ENCODE peak calls at places on chromosomes 6 and 20, in eight cellular contexts. One of them, this sample, is unnamed.

GRCh38 chr20:47263502-47264084 is 92.9 kb downstream of the ZMYND8 start:
- DNase-seq in lung: no peak
- DNase-seq in fibroblast of the aortic adventitia: peak
- DNase-seq in endodermal cell: no peak
- DNase-seq in tibial artery: no peak
- DNase-seq in uterus: no peak
- DNase-seq in Panc1: no peak
- DNase-seq in HL-60: no peak
- DNase-seq in this sample: no peak

GRCh38 chr20:58340853-58341252 is 31.3 kb downstream of the RAB22A start:
- DNase-seq in HL-60: no peak
- DNase-seq in endodermal cell: no peak
- DNase-seq in tibial artery: no peak
- DNase-seq in uterus: no peak
- DNase-seq in lung: no peak
- DNase-seq in Panc1: no peak
- DNase-seq in fibroblast of the aortic adventitia: no peak
- DNase-seq in this sample: no peak

GRCh38 chr20:53578492-53579222 is 15.0 kb downstream of the ZNF217 start:
- DNase-seq in HL-60: peak
- DNase-seq in Panc1: no peak
- DNase-seq in lung: peak
- DNase-seq in uterus: peak
- DNase-seq in tibial artery: no peak
- DNase-seq in endodermal cell: peak
- DNase-seq in fibroblast of the aortic adventitia: peak
- DNase-seq in this sample: peak

GRCh38 chr20:1423625-1424106 is 30.8 kb upstream of the FKBP1A start:
- DNase-seq in Panc1: no peak
- DNase-seq in lung: peak
- DNase-seq in HL-60: peak
- DNase-seq in fibroblast of the aortic adventitia: peak
- DNase-seq in tibial artery: no peak
- DNase-seq in endodermal cell: peak
- DNase-seq in uterus: no peak
- DNase-seq in this sample: peak

GRCh38 chr6:137872071-137872470 is 5.0 kb downstream of the TNFAIP3 start:
- DNase-seq in HL-60: no peak
- DNase-seq in tibial artery: no peak
- DNase-seq in uterus: no peak
- DNase-seq in endodermal cell: no peak
- DNase-seq in fibroblast of the aortic adventitia: no peak
- DNase-seq in Panc1: no peak
- DNase-seq in lung: no peak
- DNase-seq in this sample: no peak

GRCh38 chr6:138640028-138640427 is 133.5 kb upstream of the CCDC28A start:
- DNase-seq in tibial artery: no peak
- DNase-seq in Panc1: no peak
- DNase-seq in HL-60: no peak
- DNase-seq in fibroblast of the aortic adventitia: no peak
- DNase-seq in lung: no peak
- DNase-seq in endodermal cell: no peak
- DNase-seq in uterus: no peak
- DNase-seq in this sample: no peak

GRCh38 chr20:63246490-63247284 is 7.6 kb downstream of the NKAIN4 start:
- DNase-seq in fibroblast of the aortic adventitia: no peak
- DNase-seq in HL-60: no peak
- DNase-seq in lung: no peak
- DNase-seq in endodermal cell: peak
- DNase-seq in uterus: no peak
- DNase-seq in tibial artery: no peak
- DNase-seq in Panc1: no peak
- DNase-seq in this sample: peak

GRCh38 chr6:86477510-86478166 is 459.7 kb upstream of the HTR1E start:
- DNase-seq in endodermal cell: peak
- DNase-seq in Panc1: no peak
- DNase-seq in lung: no peak
- DNase-seq in HL-60: no peak
- DNase-seq in uterus: no peak
- DNase-seq in fibroblast of the aortic adventitia: no peak
- DNase-seq in tibial artery: no peak
- DNase-seq in this sample: peak

GRCh38 chr6:127420558-127420957 is 38.6 kb downstream of the KIAA0408 start:
- DNase-seq in HL-60: peak
- DNase-seq in uterus: peak
- DNase-seq in fibroblast of the aortic adventitia: peak
- DNase-seq in lung: peak
- DNase-seq in tibial artery: peak
- DNase-seq in endodermal cell: peak
- DNase-seq in Panc1: peak
- DNase-seq in this sample: peak

GRCh38 chr6:62746968-62747367 is 460.9 kb upstream of the KHDRBS2 start:
- DNase-seq in uterus: no peak
- DNase-seq in Panc1: no peak
- DNase-seq in tibial artery: no peak
- DNase-seq in endodermal cell: peak
- DNase-seq in fibroblast of the aortic adventitia: no peak
- DNase-seq in lung: no peak
- DNase-seq in HL-60: no peak
- DNase-seq in this sample: no peak

GRCh38 chr6:113089056-113089455 is 741.9 kb downstream of the RFPL4B start:
- DNase-seq in Panc1: no peak
- DNase-seq in HL-60: no peak
- DNase-seq in lung: no peak
- DNase-seq in tibial artery: no peak
- DNase-seq in fibroblast of the aortic adventitia: no peak
- DNase-seq in uterus: no peak
- DNase-seq in endodermal cell: peak
- DNase-seq in this sample: no peak

GRCh38 chr6:26103770-26104456 is 16.7 kb downstream of the HFE start:
- DNase-seq in uterus: peak
- DNase-seq in fibroblast of the aortic adventitia: peak
- DNase-seq in Panc1: peak
- DNase-seq in tibial artery: peak
- DNase-seq in lung: peak
- DNase-seq in HL-60: peak
- DNase-seq in endodermal cell: peak
- DNase-seq in this sample: peak

GRCh38 chr6:26103141-26103769 is 16.0 kb downstream of the HFE start:
- DNase-seq in fibroblast of the aortic adventitia: peak
- DNase-seq in Panc1: no peak
- DNase-seq in HL-60: no peak
- DNase-seq in uterus: no peak
- DNase-seq in endodermal cell: no peak
- DNase-seq in lung: no peak
- DNase-seq in tibial artery: no peak
- DNase-seq in this sample: no peak

GRCh38 chr6:26105842-26106241 is 18.6 kb downstream of the HFE start:
- DNase-seq in uterus: no peak
- DNase-seq in fibroblast of the aortic adventitia: peak
- DNase-seq in HL-60: no peak
- DNase-seq in lung: no peak
- DNase-seq in tibial artery: no peak
- DNase-seq in Panc1: no peak
- DNase-seq in endodermal cell: no peak
- DNase-seq in this sample: no peak

GRCh38 chr6:26105109-26105730 is 18.0 kb downstream of the HFE start:
- DNase-seq in lung: no peak
- DNase-seq in Panc1: no peak
- DNase-seq in HL-60: no peak
- DNase-seq in endodermal cell: no peak
- DNase-seq in uterus: no peak
- DNase-seq in tibial artery: no peak
- DNase-seq in fibroblast of the aortic adventitia: no peak
- DNase-seq in this sample: no peak

GRCh38 chr6:26104457-26105108 is 17.4 kb downstream of the HFE start:
- DNase-seq in tibial artery: no peak
- DNase-seq in HL-60: no peak
- DNase-seq in Panc1: no peak
- DNase-seq in lung: no peak
- DNase-seq in uterus: no peak
- DNase-seq in fibroblast of the aortic adventitia: no peak
- DNase-seq in endodermal cell: peak
- DNase-seq in this sample: no peak
- H3K4me3 ChIP-seq in tibial artery: peak
- H3K4me3 ChIP-seq in HL-60: peak
- H3K4me3 ChIP-seq in Panc1: peak
- H3K4me3 ChIP-seq in lung: no peak
- H3K4me3 ChIP-seq in uterus: peak
- H3K4me3 ChIP-seq in fibroblast of the aortic adventitia: peak
- H3K4me3 ChIP-seq in endodermal cell: peak
- H3K4me3 ChIP-seq in this sample: peak

GRCh38 chr20:16575390-16576140 is 2.3 kb upstream of the KIF16B start:
- DNase-seq in tibial artery: no peak
- DNase-seq in lung: no peak
- DNase-seq in Panc1: no peak
- DNase-seq in HL-60: no peak
- DNase-seq in uterus: no peak
- DNase-seq in endodermal cell: peak
- DNase-seq in fibroblast of the aortic adventitia: no peak
- DNase-seq in this sample: no peak
- H3K4me3 ChIP-seq in tibial artery: peak
- H3K4me3 ChIP-seq in lung: peak
- H3K4me3 ChIP-seq in Panc1: peak
- H3K4me3 ChIP-seq in HL-60: no peak
- H3K4me3 ChIP-seq in uterus: peak
- H3K4me3 ChIP-seq in endodermal cell: peak
- H3K4me3 ChIP-seq in fibroblast of the aortic adventitia: peak
- H3K4me3 ChIP-seq in this sample: peak

GRCh38 chr6:5006182-5006581 is 2.3 kb upstream of the RPP40 start:
- DNase-seq in fibroblast of the aortic adventitia: no peak
- DNase-seq in lung: peak
- DNase-seq in endodermal cell: no peak
- DNase-seq in uterus: no peak
- DNase-seq in Panc1: no peak
- DNase-seq in tibial artery: no peak
- DNase-seq in HL-60: no peak
- DNase-seq in this sample: no peak
- H3K4me3 ChIP-seq in fibroblast of the aortic adventitia: no peak
- H3K4me3 ChIP-seq in lung: no peak
- H3K4me3 ChIP-seq in endodermal cell: no peak
- H3K4me3 ChIP-seq in uterus: no peak
- H3K4me3 ChIP-seq in Panc1: no peak
- H3K4me3 ChIP-seq in tibial artery: no peak
- H3K4me3 ChIP-seq in HL-60: no peak
- H3K4me3 ChIP-seq in this sample: no peak

DNA sequence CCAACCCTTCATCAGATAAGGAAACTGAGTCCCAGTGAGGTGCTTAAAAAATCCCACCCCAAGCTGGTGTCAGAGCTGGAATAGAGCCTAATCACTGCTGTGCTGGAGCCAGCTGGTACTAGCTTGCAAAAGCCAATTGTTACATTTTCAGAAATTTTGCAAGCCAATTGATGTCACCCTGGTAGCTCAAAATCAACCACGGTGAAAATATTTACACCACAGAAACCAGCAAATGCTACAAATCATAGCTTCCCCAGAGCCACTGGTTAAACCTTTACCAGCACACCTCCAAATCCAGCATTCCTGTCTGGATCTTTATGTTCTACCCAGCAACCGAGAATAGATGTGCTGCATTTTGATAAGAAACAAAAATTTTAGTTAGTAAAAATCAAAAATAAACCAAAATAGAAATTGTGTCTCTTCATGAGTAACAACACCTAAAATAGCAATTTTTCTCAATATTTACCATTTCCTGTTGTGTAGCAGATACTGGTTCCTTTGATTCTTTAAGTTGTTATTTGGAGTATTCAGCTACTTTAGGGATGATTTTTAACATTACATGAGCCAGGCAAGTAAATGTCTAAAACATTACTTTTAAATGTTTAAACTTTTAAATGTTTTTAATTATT is 7.2 kb upstream of the LCA5 start:
- DNase-seq in lung: no peak
- DNase-seq in uterus: no peak
- DNase-seq in HL-60: no peak
- DNase-seq in tibial artery: no peak
- DNase-seq in Panc1: no peak
- DNase-seq in fibroblast of the aortic adventitia: peak
- DNase-seq in endodermal cell: no peak
- DNase-seq in this sample: no peak
- H3K4me3 ChIP-seq in lung: no peak
- H3K4me3 ChIP-seq in uterus: no peak
- H3K4me3 ChIP-seq in HL-60: no peak
- H3K4me3 ChIP-seq in tibial artery: peak
- H3K4me3 ChIP-seq in Panc1: peak
- H3K4me3 ChIP-seq in fibroblast of the aortic adventitia: no peak
- H3K4me3 ChIP-seq in endodermal cell: peak
- H3K4me3 ChIP-seq in this sample: no peak

GRCh38 chr6:157983439-157984119 is 1.9 kb downstream of the SYNJ2 start:
- DNase-seq in endodermal cell: peak
- DNase-seq in tibial artery: peak
- DNase-seq in fibroblast of the aortic adventitia: peak
- DNase-seq in lung: no peak
- DNase-seq in Panc1: no peak
- DNase-seq in HL-60: no peak
- DNase-seq in uterus: no peak
- DNase-seq in this sample: no peak
- H3K4me3 ChIP-seq in endodermal cell: peak
- H3K4me3 ChIP-seq in tibial artery: peak
- H3K4me3 ChIP-seq in fibroblast of the aortic adventitia: peak
- H3K4me3 ChIP-seq in lung: no peak
- H3K4me3 ChIP-seq in Panc1: peak
- H3K4me3 ChIP-seq in HL-60: no peak
- H3K4me3 ChIP-seq in uterus: peak
- H3K4me3 ChIP-seq in this sample: no peak

GRCh38 chr20:46013826-46014516 is 5.3 kb downstream of the MMP9 start:
- DNase-seq in endodermal cell: peak
- DNase-seq in uterus: peak
- DNase-seq in tibial artery: no peak
- DNase-seq in fibroblast of the aortic adventitia: peak
- DNase-seq in Panc1: no peak
- DNase-seq in lung: no peak
- DNase-seq in HL-60: peak
- DNase-seq in this sample: peak
- H3K4me3 ChIP-seq in endodermal cell: peak
- H3K4me3 ChIP-seq in uterus: no peak
- H3K4me3 ChIP-seq in tibial artery: no peak
- H3K4me3 ChIP-seq in fibroblast of the aortic adventitia: no peak
- H3K4me3 ChIP-seq in Panc1: peak
- H3K4me3 ChIP-seq in lung: no peak
- H3K4me3 ChIP-seq in HL-60: no peak
- H3K4me3 ChIP-seq in this sample: peak

This sample was measured in H7.